ENCODE peak calls at places on chromosomes 5 and 9, in seven cellular contexts. Z, S, K, L, V, E and A are unnamed samples.

GRCh38 chr5:34044950-34045525 is 2.0 kb upstream of the C1QTNF3 start:
- DNase-seq in Z (no peak), S (no peak), K (no peak), L (no peak), V (no peak), E (no peak), A (no peak)

GRCh38 chr5:120960510-120960909 is 496.4 kb downstream of the PRR16 start:
- DNase-seq in Z (no peak), S (no peak), K (no peak), L (no peak), V (no peak), E (no peak), A (no peak)

GRCh38 chr9:13447551-13448422 is 168.3 kb upstream of the MPDZ start:
- DNase-seq in Z (no peak), S (no peak), K (no peak), L (no peak), V (no peak), E (no peak), A (peak)

GRCh38 chr5:88236866-88237642 is 31.6 kb downstream of the TMEM161B start:
- DNase-seq in Z (no peak), S (peak), K (peak), L (no peak), V (peak), E (no peak), A (peak)

GRCh38 chr5:67880358-67880810 is 335.2 kb upstream of the PIK3R1 start:
- DNase-seq in Z (no peak), S (no peak), K (no peak), L (peak), V (no peak), E (no peak), A (no peak)

GRCh38 chr5:43773032-43773830 is 170.3 kb downstream of the NNT start:
- DNase-seq in Z (no peak), S (peak), K (peak), L (no peak), V (peak), E (peak), A (peak)

GRCh38 chr5:3043600-3043999 is 292.1 kb upstream of the IRX2 start:
- DNase-seq in Z (no peak), S (no peak), K (no peak), L (no peak), V (no peak), E (no peak), A (no peak)

GRCh38 chr5:141692919-141693848 is 11.2 kb upstream of the ARAP3 start:
- DNase-seq in Z (peak), S (peak), K (no peak), L (no peak), V (peak), E (no peak), A (peak)

GRCh38 chr9:73683862-73684591 is 532.4 kb downstream of the ANXA1 start:
- DNase-seq in Z (peak), S (no peak), K (peak), L (no peak), V (peak), E (no peak), A (peak)

GRCh38 chr5:151173711-151174611 is 16.4 kb upstream of the ANXA6 start:
- DNase-seq in Z (no peak), S (no peak), K (no peak), L (no peak), V (no peak), E (no peak), A (no peak)

GRCh38 chr5:57841671-57842375 is 359.2 kb upstream of the ACTBL2 start:
- DNase-seq in Z (peak), S (peak), K (peak), L (no peak), V (peak), E (peak), A (peak)

GRCh38 chr5:69414885-69415583 is at the start of gene MARVELD2:
- DNase-seq in Z (peak), S (peak), K (peak), L (peak), V (peak), E (no peak), A (peak)

GRCh38 chr5:179307006-179307800 is 38.1 kb downstream of the ADAMTS2 start:
- DNase-seq in Z (peak), S (peak), K (no peak), L (peak), V (no peak), E (no peak), A (no peak)

GRCh38 chr5:129770034-129770433 is 22.1 kb downstream of the MINAR2 start:
- DNase-seq in Z (no peak), S (no peak), K (no peak), L (no peak), V (no peak), E (no peak), A (no peak)

GRCh38 chr5:141524604-141525597 is 36.0 kb downstream of the PCDHGC5 start:
- DNase-seq in Z (peak), S (peak), K (peak), L (peak), V (peak), E (peak), A (peak)

GRCh38 chr5:172886396-172886932 is 52.4 kb downstream of the ERGIC1 start:
- DNase-seq in Z (no peak), S (no peak), K (no peak), L (no peak), V (no peak), E (no peak), A (no peak)

DNA sequence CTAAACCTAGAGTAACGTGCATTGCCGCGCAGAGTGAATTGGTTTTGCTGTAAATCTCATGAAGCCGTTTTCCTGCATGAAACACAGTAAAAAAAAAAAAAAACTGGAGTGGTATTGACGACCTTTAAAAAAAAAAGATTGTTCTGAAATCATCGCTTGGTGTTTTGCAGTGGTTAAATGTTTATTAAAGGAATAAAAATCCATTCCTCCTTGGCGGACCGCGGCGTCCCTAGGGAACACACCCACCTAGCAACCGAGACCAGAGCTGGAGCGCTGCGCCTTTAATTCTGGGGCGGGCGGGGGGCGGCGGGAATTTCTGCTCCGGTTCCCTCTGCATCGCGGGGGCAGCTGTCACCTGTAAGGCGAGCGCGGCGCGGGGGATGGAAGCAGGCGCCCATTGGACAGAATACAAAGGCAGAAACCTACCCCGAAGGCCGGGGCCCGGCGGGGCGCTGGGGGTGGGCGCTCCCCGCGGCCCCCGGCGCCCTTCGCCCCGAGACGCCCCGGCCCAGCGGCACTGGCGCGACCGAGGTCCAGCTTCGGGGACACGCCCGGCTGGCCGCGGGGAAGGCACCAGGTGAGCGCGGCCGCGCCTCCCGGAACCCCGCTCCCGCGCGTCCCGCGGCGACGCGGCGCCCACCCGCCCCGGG is at the start of gene SOWAHA:
- DNase-seq in Z (peak), S (no peak), K (no peak), L (peak), V (no peak), E (no peak), A (no peak)
- H3K4me3 ChIP-seq in Z (peak), S (peak), K (peak), L (peak), V (peak), E (peak), A (peak)

GRCh38 chr5:37736397-37736796 is 103.4 kb downstream of the GDNF start:
- DNase-seq in Z (no peak), S (no peak), K (no peak), L (no peak), V (no peak), E (no peak), A (no peak)

GRCh38 chr5:37730896-37731455 is 108.9 kb downstream of the GDNF start:
- DNase-seq in Z (no peak), S (no peak), K (no peak), L (no peak), V (peak), E (no peak), A (peak)

GRCh38 chr5:37735649-37736347 is 104.0 kb downstream of the GDNF start:
- DNase-seq in Z (no peak), S (peak), K (peak), L (no peak), V (peak), E (no peak), A (peak)

GRCh38 chr5:37737326-37738056 is 102.3 kb downstream of the GDNF start:
- DNase-seq in Z (no peak), S (no peak), K (no peak), L (no peak), V (no peak), E (no peak), A (peak)

GRCh38 chr5:37734114-37734513 is 105.7 kb downstream of the GDNF start:
- DNase-seq in Z (no peak), S (no peak), K (no peak), L (no peak), V (no peak), E (no peak), A (no peak)
- TF ChIP-seq CTCF in Z (no peak), S (no peak), K (no peak), L (no peak), V (no peak), E (no peak), A (no peak)

DNA sequence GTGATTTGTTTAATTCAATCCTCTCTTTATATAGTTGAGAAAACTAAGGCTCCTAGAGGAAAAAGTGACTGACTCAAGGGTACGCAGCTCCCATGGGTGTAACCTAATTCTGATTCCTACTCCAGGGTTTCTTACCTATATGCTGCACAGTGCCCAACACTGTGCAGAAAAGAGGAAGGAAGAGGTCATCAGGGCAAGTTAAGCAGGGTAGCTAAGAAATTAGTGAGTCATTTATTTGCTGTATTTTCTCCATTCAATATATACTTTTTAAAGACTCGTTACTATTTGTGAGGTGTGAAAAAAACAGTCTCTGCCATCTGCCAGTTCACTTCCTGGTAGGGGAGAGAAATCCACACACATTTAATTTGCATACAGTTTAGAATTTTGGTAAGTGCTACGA is 60.1 kb upstream of the TLR4 start:
- DNase-seq in Z (no peak), S (no peak), K (no peak), L (no peak), V (no peak), E (no peak), A (no peak)
- H3K4me3 ChIP-seq in Z (no peak), S (no peak), K (no peak), L (no peak), V (no peak), E (no peak), A (no peak)

GRCh38 chr9:125142560-125143376 is 560 bp downstream of the SCAI start:
- DNase-seq in Z (no peak), S (no peak), K (no peak), L (no peak), V (no peak), E (no peak), A (no peak)
- TF ChIP-seq CTCF in Z (no peak), S (no peak), K (no peak), L (no peak), V (no peak), E (no peak), A (no peak)

GRCh38 chr5:59358005-59358404 is 535.5 kb downstream of the PDE4D start:
- DNase-seq in Z (no peak), S (no peak), K (peak), L (no peak), V (no peak), E (no peak), A (no peak)
- H3K4me3 ChIP-seq in Z (no peak), S (no peak), K (no peak), L (no peak), V (no peak), E (no peak), A (peak)

GRCh38 chr9:36204906-36205547 is 14.3 kb downstream of the CLTA start:
- DNase-seq in Z (peak), S (no peak), K (peak), L (no peak), V (no peak), E (no peak), A (peak)
- TF ChIP-seq CTCF in Z (peak), S (peak), K (peak), L (no peak), V (peak), E (peak), A (peak)

GRCh38 chr5:138697720-138698360 is 55.4 kb upstream of the CTNNA1 start:
- DNase-seq in Z (no peak), S (no peak), K (peak), L (no peak), V (no peak), E (no peak), A (no peak)
- H3K4me3 ChIP-seq in Z (no peak), S (no peak), K (no peak), L (no peak), V (no peak), E (no peak), A (no peak)

DNA sequence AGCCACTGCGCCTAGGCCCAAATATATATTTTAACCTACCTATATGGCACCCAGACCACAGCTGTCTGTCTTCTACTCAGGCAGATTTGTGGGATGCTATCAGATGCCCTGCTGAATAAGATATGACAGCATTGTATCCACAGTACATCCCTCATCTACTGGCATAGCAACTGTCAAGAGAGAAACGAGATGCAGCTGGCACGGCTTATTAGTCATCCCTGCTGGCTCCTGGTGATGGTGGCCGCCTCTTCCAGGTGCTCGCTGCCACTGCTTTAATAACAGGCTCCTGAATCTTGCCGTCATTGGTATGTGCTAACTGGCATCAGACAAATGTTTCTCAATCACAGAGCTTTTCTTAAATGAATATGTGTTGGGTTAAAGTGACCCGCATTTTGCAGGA is 34.0 kb downstream of the B4GALT1 start:
- DNase-seq in Z (peak), S (no peak), K (no peak), L (no peak), V (no peak), E (no peak), A (no peak)
- TF ChIP-seq CTCF in Z (no peak), S (no peak), K (no peak), L (no peak), V (no peak), E (no peak), A (no peak)